ENCODE peak calls at places on chromosome 22, in ten cellular contexts. X, F, N, K, T, I, D, C, U and E are unnamed samples.
A peak's percentile ranks its signal among the peaks of the same experiment; 100 is the strongest.

GRCh38 chr22:31829505-31829904 is 75.7 kb downstream of the DEPDC5 start:
- DNase-seq in X (peak; percentile 21), F (peak; percentile 89), N (no peak), K (peak; percentile 83), T (no peak), I (peak; percentile 71), D (no peak), C (peak; percentile 89), U (no peak), E (peak; percentile 80)

GRCh38 chr22:30825711-30826505 is 131.2 kb downstream of the OSBP2 start:
- DNase-seq in X (no peak), F (no peak), N (no peak), K (no peak), T (no peak), I (no peak), D (no peak), C (no peak), U (no peak), E (no peak)

GRCh38 chr22:38734203-38735100 is 21.3 kb downstream of the SUN2 start:
- DNase-seq in X (no peak), F (no peak), N (no peak), K (no peak), T (no peak), I (no peak), D (no peak), C (no peak), U (no peak), E (no peak)

GRCh38 chr22:42862045-42862734 is 5.1 kb upstream of the ARFGAP3 start:
- DNase-seq in X (no peak), F (no peak), N (no peak), K (no peak), T (no peak), I (no peak), D (no peak), C (no peak), U (no peak), E (no peak)

GRCh38 chr22:44975444-44976262 is 34.2 kb downstream of the PHF21B start:
- DNase-seq in X (peak; percentile 68), F (peak; percentile 89), N (peak; percentile 92), K (peak; percentile 78), T (peak; percentile 78), I (peak; percentile 90), D (peak; percentile 76), C (peak; percentile 89), U (peak; percentile 97), E (peak; percentile 81)

GRCh38 chr22:23065495-23066122 is 4.7 kb upstream of the GNAZ start:
- DNase-seq in X (no peak), F (peak; percentile 12), N (peak; percentile 9), K (no peak), T (no peak), I (no peak), D (peak; percentile 10), C (no peak), U (no peak), E (no peak)

GRCh38 chr22:25582946-25583345 is 18.5 kb downstream of the GRK3 start:
- DNase-seq in X (no peak), F (no peak), N (no peak), K (peak; percentile 19), T (no peak), I (peak; percentile 24), D (no peak), C (no peak), U (no peak), E (peak; percentile 2)

GRCh38 chr22:43378011-43378704 is 33.7 kb upstream of the MPPED1 start:
- DNase-seq in X (no peak), F (peak; percentile 68), N (peak; percentile 74), K (peak; percentile 35), T (no peak), I (no peak), D (peak; percentile 65), C (no peak), U (no peak), E (no peak)

GRCh38 chr22:38238519-38239051 is 34.2 kb downstream of the TMEM184B start:
- DNase-seq in X (no peak), F (peak; percentile 80), N (peak; percentile 53), K (peak; percentile 76), T (peak; percentile 56), I (peak; percentile 72), D (no peak), C (no peak), U (no peak), E (peak; percentile 66)

DNA sequence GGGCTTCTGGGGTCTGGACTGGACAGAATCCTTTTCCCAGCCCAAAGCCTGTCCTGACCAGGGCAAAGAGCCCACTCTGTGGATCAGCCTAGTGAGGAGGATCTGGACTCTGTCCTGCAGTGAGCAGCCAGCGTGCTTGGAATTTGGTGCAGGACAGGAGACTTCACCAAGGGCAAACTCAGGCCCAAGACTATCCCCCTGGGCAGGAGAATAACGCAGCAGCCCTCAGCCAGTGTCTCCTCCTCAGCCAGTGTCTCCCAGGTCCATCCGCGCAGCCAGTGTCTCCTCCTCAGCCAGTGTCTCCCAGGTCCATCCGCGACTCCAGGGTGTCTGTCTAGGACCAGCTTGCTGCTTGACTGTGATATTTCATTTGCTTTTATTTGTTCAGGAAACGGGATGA is 1334.0 kb downstream of the TBC1D22A start:
- DNase-seq in X (no peak), F (no peak), N (no peak), K (no peak), T (no peak), I (no peak), D (no peak), C (no peak), U (no peak), E (no peak)
- H3K9me3 ChIP-seq in X (no peaks in the 10 kb centered on the region), F (no peaks in the 10 kb centered on the region), N (no peaks in the 10 kb centered on the region), K (no peaks in the 10 kb centered on the region), T (no peaks in the 10 kb centered on the region), I (no peaks in the 10 kb centered on the region), D (no peaks in the 10 kb centered on the region), C (no peaks in the 10 kb centered on the region), U (no peaks in the 10 kb centered on the region), E (no peaks in the 10 kb centered on the region)

DNA sequence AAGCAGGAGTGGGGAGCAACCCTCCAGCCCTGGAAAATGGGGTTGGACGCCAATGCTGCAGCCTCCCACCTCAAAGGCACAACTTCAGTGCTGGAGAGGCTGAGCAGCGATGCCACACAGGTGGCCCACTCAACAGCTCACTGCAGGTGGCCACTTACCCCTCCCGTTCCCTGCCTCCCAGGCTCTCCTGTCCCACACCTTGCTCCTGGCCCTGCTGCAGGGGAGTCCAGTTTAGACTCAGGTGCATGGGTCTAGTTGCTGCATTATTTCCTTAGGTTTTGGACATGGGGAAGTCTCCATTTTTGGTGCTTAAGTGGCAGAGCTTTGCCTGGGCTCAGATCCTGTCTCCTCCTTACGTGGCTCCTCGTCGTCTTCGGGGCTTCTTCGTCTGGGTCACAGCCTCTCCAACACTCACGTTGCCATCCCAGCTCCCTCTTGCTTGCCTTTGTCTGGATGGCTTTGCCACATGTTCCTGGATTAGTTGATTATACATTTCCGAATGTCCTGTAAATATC is 898.3 kb downstream of the BRD1 start:
- DNase-seq in X (no peak), F (no peak), N (no peak), K (no peak), T (no peak), I (no peak), D (no peak), C (no peak), U (no peak), E (no peak)
- H3K9me3 ChIP-seq in X (no peaks in the 10 kb centered on the region), F (no peaks in the 10 kb centered on the region), N (no peaks in the 10 kb centered on the region), K (no peaks in the 10 kb centered on the region), T (peaks cover 4% of the 10 kb centered on the region), I (peaks cover 3% of the 10 kb centered on the region), D (peaks cover 3% of the 10 kb centered on the region), C (no peaks in the 10 kb centered on the region), U (no peaks in the 10 kb centered on the region), E (no peaks in the 10 kb centered on the region)

DNA sequence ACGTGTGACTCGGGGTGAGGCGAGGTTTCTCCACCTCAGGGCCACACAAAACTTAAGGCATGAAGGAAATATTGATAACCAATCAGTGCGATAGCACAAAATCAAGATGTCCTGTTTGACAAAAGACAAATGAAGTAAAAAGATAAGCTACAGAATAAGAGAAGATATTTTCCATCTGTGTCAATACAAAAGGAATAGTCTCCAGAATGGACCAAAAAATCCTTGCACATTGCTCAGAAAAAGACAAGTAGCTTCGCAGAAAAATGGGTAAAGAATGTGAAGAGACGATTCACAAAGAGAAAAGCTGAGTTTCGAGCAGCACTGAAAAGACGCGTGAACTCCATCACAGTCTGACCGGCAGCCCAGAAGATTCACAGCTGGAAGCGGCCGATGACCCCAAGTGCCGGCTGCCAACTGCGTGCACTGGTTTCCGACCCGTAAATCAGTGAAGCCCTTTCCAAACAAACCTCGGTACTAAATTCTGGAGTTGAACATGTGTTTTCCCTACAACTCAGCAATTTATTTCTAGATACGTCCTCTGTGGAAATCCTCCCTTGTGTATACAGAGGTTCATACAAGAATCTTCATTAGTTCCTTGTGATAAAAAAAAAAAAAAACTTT is 308.4 kb downstream of the BRD1 start:
- DNase-seq in X (no peak), F (no peak), N (peak; percentile 37), K (no peak), T (no peak), I (no peak), D (no peak), C (no peak), U (peak; percentile 26), E (no peak)
- H3K9me3 ChIP-seq in X (no peaks in the 10 kb centered on the region), F (no peaks in the 10 kb centered on the region), N (no peaks in the 10 kb centered on the region), K (no peaks in the 10 kb centered on the region), T (no peaks in the 10 kb centered on the region), I (peaks cover 4% of the 10 kb centered on the region), D (peaks cover 6% of the 10 kb centered on the region), C (peaks cover 3% of the 10 kb centered on the region), U (no peaks in the 10 kb centered on the region), E (no peaks in the 10 kb centered on the region)

GRCh38 chr22:49191506-49191980 is 636.1 kb downstream of the BRD1 start:
- DNase-seq in X (no peak), F (no peak), N (no peak), K (no peak), T (no peak), I (no peak), D (no peak), C (no peak), U (no peak), E (no peak)

GRCh38 chr22:49193348-49193747 is 634.3 kb downstream of the BRD1 start:
- DNase-seq in X (no peak), F (no peak), N (no peak), K (no peak), T (no peak), I (no peak), D (no peak), C (no peak), U (no peak), E (no peak)

GRCh38 chr22:49190816-49191505 is 636.7 kb downstream of the BRD1 start:
- DNase-seq in X (no peak), F (no peak), N (no peak), K (no peak), T (no peak), I (no peak), D (no peak), C (no peak), U (no peak), E (no peak)

GRCh38 chr22:49192857-49193250 is 634.8 kb downstream of the BRD1 start:
- DNase-seq in X (no peak), F (no peak), N (no peak), K (no peak), T (no peak), I (no peak), D (no peak), C (no peak), U (no peak), E (no peak)

DNA sequence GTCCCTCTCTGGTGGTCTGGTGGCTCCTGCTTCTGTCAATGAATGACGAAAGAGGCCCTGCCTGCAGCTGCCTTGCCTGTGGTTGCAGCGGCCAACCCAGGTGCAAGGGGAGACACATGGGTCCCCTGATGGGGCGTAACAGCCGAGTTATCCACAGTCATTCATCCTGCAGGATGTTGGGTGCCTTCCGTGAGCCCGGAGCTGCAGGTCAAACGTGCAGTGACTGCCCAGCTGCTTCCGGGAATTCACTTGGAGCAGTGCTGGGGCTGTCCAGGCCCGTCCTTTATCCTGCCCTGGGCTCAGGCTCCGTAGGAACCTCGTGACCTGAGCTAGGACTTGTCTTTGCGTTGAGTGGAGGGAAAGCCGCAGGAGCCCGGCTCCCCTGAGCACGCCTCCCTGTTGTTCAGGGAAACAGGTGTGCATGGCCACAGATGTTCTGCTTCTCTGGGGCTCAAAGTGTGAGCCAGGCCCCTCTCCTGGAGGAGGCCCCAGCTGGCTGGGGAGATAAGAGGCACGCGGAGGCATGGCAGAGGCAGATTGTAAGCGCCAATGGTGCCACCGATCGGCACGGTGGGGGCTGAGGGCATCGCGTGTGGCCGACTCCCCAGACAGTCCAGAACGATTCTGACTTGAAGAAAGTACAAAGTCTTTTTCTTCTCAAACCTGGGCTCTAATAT is 635.4 kb downstream of the BRD1 start:
- DNase-seq in X (no peak), F (no peak), N (no peak), K (no peak), T (no peak), I (no peak), D (no peak), C (no peak), U (no peak), E (no peak)
- H3K9me3 ChIP-seq in X (no peaks in the 10 kb centered on the region), F (no peaks in the 10 kb centered on the region), N (no peaks in the 10 kb centered on the region), K (no peaks in the 10 kb centered on the region), T (no peaks in the 10 kb centered on the region), I (no peaks in the 10 kb centered on the region), D (no peaks in the 10 kb centered on the region), C (peaks cover 31% of the 10 kb centered on the region), U (no peaks in the 10 kb centered on the region), E (no peaks in the 10 kb centered on the region)